ENCODE peak calls at places on chromosomes 4 and X, in ten cellular contexts. Y is activated CD8-positive, alpha-beta memory T cell treated with anti-CD3 and anti-CD28 coated beads, Interleukin-2, amount 50 U/mL, for 4 hours; V is activated T-cell treated with anti-CD3 and anti-CD28 coated beads, Interleukin-2, amount 50 U/mL, for 48 hours; T is progenitor cell of endocrine pancreas; J is amniotic stem cell; N is EL; O is ACHN; P is osteocyte; A is GM03348; K is activated effector memory CD4-positive, alpha-beta T cell treated with Interleukin-2 at 50 U/mL for 16 hours. R is an unnamed sample.

GRCh38 chr4:40251366-40251765 is 54.5 kb downstream of the RHOH start:
- DNase-seq in O (peak; percentile 17), P (no peak), N (peak; percentile 24), K (no peak), T (no peak), A (no peak), Y (no peak), V (no peak), J (no peak), R (no peak)

GRCh38 chrX:7115557-7115956 is 32.0 kb upstream of the STS start:
- DNase-seq in N (no peak), A (no peak), T (no peak), V (no peak), P (no peak), O (no peak), K (no peak), J (no peak), Y (no peak), R (no peak)

GRCh38 chr4:43990968-43991367 is 457.6 kb downstream of the KCTD8 start:
- DNase-seq in N (no peak), T (no peak), P (no peak), O (no peak), Y (no peak), K (no peak), A (no peak), V (no peak), J (no peak), R (no peak)

GRCh38 chr4:140567722-140568121 is 1.0 kb downstream of the UCP1 start:
- DNase-seq in T (peak; percentile 15), K (no peak), A (peak; percentile 18), N (peak; percentile 1), Y (no peak), V (no peak), O (peak; percentile 39), P (no peak), J (no peak), R (no peak)

GRCh38 chrX:12439396-12439795 is 301.1 kb downstream of the FRMPD4 start:
- DNase-seq in N (no peak), Y (no peak), J (no peak), O (no peak), A (no peak), K (no peak), V (no peak), T (no peak), P (no peak), R (no peak)

GRCh38 chrX:107579956-107580355 is 48.4 kb upstream of the PRPS1 start:
- DNase-seq in T (no peak), A (no peak), O (no peak), Y (no peak), N (peak; percentile 33), K (no peak), V (no peak), J (no peak), P (no peak), R (peak; percentile 56)

GRCh38 chr4:53763813-53764597 is 172.7 kb upstream of the LNX1 start:
- DNase-seq in Y (no peak), O (no peak), V (no peak), A (peak; percentile 83), P (no peak), J (peak; percentile 59), K (no peak), N (peak; percentile 91), T (no peak), R (peak; percentile 80)

GRCh38 chr4:4839471-4839810 is 20.0 kb upstream of the MSX1 start:
- DNase-seq in Y (no peak), T (no peak), N (no peak), J (no peak), K (no peak), A (no peak), P (no peak), V (no peak), O (no peak), R (no peak)

GRCh38 chrX:136586386-136586785 is 54.4 kb downstream of the VGLL1 start:
- DNase-seq in T (no peak), N (no peak), P (no peak), V (no peak), A (no peak), K (peak; percentile 14), J (no peak), Y (no peak), O (no peak), R (no peak)

GRCh38 chr4:30938956-30939528 is 218.9 kb downstream of the PCDH7 start:
- DNase-seq in O (no peak), N (no peak), V (no peak), Y (no peak), T (no peak), A (no peak), J (no peak), K (no peak), P (no peak), R (no peak)

GRCh38 chrX:49761481-49761880 is 65.7 kb upstream of the PAGE1 start:
- DNase-seq in T (no peak), V (no peak), P (no peak), A (peak; percentile 25), K (no peak), N (peak; percentile 0), O (peak; percentile 8), Y (no peak), J (no peak), R (no peak)

GRCh38 chr4:63728480-63729177 is 680.6 kb downstream of the TECRL start:
- DNase-seq in T (no peak), N (no peak), K (no peak), P (no peak), A (no peak), V (no peak), J (no peak), Y (no peak), O (no peak), R (no peak)

GRCh38 chr4:165834116-165834515 is 38.9 kb upstream of the TLL1 start:
- DNase-seq in Y (no peak), K (no peak), P (no peak), A (no peak), O (no peak), V (no peak), T (no peak), N (no peak), J (no peak), R (peak; percentile 29)

GRCh38 chrX:17456526-17456925 is 81.5 kb downstream of the NHS start:
- DNase-seq in J (no peak), V (no peak), T (no peak), Y (no peak), A (no peak), O (no peak), K (no peak), N (no peak), P (no peak), R (no peak)

GRCh38 chr4:11487876-11488545 is 59.3 kb upstream of the HS3ST1 start:
- DNase-seq in O (no peak), A (no peak), T (no peak), N (no peak), Y (no peak), J (no peak), V (no peak), P (no peak), K (no peak), R (no peak)